ENCODE peak calls at places on chromosomes 4 and X, in four cellular contexts. M, Q, L and Z are unnamed samples.

GRCh38 chr4:152784490-152785195 is 4.9 kb downstream of the ARFIP1 start:
- DNase-seq in M (no peak), Q (no peak), L (no peak), Z (peak; percentile 92)

GRCh38 chr4:122806981-122807679 is 19.5 kb upstream of the FGF2 start:
- DNase-seq in M (no peak), Q (no peak), L (no peak), Z (peak; percentile 85)

GRCh38 chr4:111836601-111837000 is 308.7 kb upstream of the FAM241A start:
- DNase-seq in M (no peak), Q (no peak), L (no peak), Z (no peak)

GRCh38 chrX:53263597-53264094 is 17.7 kb downstream of the IQSEC2 start:
- DNase-seq in M (no peak), Q (no peak), L (no peak), Z (no peak)

GRCh38 chr4:76571274-76571673 is 136.2 kb downstream of the SHROOM3 start:
- DNase-seq in M (no peak), Q (no peak), L (no peak), Z (no peak)

GRCh38 chr4:34572026-34572425 is 1672.3 kb downstream of the ARAP2 start:
- DNase-seq in M (no peak), Q (no peak), L (no peak), Z (no peak)

GRCh38 chr4:44670466-44671199 is 7.6 kb upstream of the GUF1 start:
- DNase-seq in M (no peak), Q (no peak), L (no peak), Z (peak; percentile 0)

GRCh38 chr4:139815646-139816601 is 150.3 kb downstream of the MGST2 start:
- DNase-seq in M (no peak), Q (peak; percentile 56), L (no peak), Z (peak; percentile 24)

GRCh38 chr4:13705521-13706035 is 78.1 kb upstream of the BOD1L1 start:
- DNase-seq in M (no peak), Q (peak; percentile 44), L (no peak), Z (no peak)